ENCODE peak calls at places on chromosomes 6 and 20, in eight cellular contexts. Y, T, C, B, A, I, W and L are unnamed samples.

GRCh38 chr20:25070821-25071473 is 11.0 kb downstream of the VSX1 start:
- DNase-seq in Y (no peak), T (no peak), C (no peak), B (no peak), A (no peak), I (no peak), W (no peak), L (no peak)

GRCh38 chr20:5612476-5613291 is 137.5 kb upstream of the SHLD1 start:
- DNase-seq in Y (no peak), T (no peak), C (peak), B (no peak), A (no peak), I (no peak), W (no peak), L (no peak)

GRCh38 chr6:168403370-168404005 is 37.5 kb upstream of the SMOC2 start:
- DNase-seq in Y (no peak), T (no peak), C (no peak), B (no peak), A (no peak), I (no peak), W (no peak), L (no peak)

GRCh38 chr20:22404609-22405170 is 179.7 kb downstream of the FOXA2 start:
- DNase-seq in Y (no peak), T (no peak), C (no peak), B (no peak), A (no peak), I (no peak), W (no peak), L (no peak)

GRCh38 chr6:12381587-12381986 is 91.4 kb downstream of the EDN1 start:
- DNase-seq in Y (no peak), T (no peak), C (no peak), B (no peak), A (no peak), I (no peak), W (no peak), L (no peak)

GRCh38 chr6:51989789-51990188 is 97.6 kb downstream of the PKHD1 start:
- DNase-seq in Y (no peak), T (no peak), C (no peak), B (no peak), A (no peak), I (no peak), W (no peak), L (no peak)

GRCh38 chr6:16243055-16243454 is 4.7 kb downstream of the GMPR start:
- DNase-seq in Y (no peak), T (peak), C (peak), B (no peak), A (no peak), I (no peak), W (peak), L (no peak)

GRCh38 chr6:132830236-132830799 is 15.9 kb downstream of the RPS12 start:
- DNase-seq in Y (no peak), T (no peak), C (peak), B (no peak), A (peak), I (no peak), W (no peak), L (no peak)

GRCh38 chr6:29627762-29628418 is 5.1 kb downstream of the GABBR1 start:
- DNase-seq in Y (no peak), T (peak), C (peak), B (peak), A (peak), I (peak), W (peak), L (no peak)

GRCh38 chr6:112335736-112336135 is 11.4 kb upstream of the RFPL4B start:
- DNase-seq in Y (no peak), T (no peak), C (no peak), B (no peak), A (no peak), I (no peak), W (no peak), L (no peak)

GRCh38 chr6:43013020-43013842 is 515 bp downstream of the MEA1 start:
- DNase-seq in Y (no peak), T (no peak), C (peak), B (no peak), A (no peak), I (no peak), W (no peak), L (peak)

GRCh38 chr20:19616620-19617019 is 141.4 kb upstream of the RIN2 start:
- DNase-seq in Y (no peak), T (no peak), C (no peak), B (no peak), A (no peak), I (no peak), W (no peak), L (no peak)

GRCh38 chr20:19618711-19619110 is 139.3 kb upstream of the RIN2 start:
- DNase-seq in Y (no peak), T (no peak), C (no peak), B (no peak), A (no peak), I (no peak), W (no peak), L (no peak)

GRCh38 chr20:19617256-19617655 is 140.8 kb upstream of the RIN2 start:
- DNase-seq in Y (no peak), T (no peak), C (no peak), B (no peak), A (no peak), I (no peak), W (no peak), L (no peak)

GRCh38 chr20:19619904-19620430 is 138.1 kb upstream of the RIN2 start:
- DNase-seq in Y (no peak), T (no peak), C (no peak), B (no peak), A (no peak), I (no peak), W (no peak), L (no peak)

DNA sequence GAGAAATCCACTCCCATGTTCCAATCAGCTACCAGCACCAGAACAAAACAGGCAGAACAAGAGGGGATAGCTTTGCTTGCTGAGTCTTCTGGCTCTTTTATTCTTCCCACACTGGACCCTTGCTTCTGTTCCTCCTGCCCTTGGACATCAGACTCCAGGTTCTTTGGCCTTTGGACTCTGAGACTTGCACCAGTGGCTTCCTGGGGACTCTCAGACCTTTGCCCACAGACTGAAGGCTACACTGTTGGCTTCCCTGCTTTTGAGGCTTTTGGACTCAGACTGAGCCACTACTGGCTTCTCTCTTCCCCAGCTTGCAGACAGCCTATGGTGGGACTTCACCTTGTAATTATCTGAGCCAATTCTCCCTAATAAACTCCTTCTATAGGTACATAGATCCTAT is 142.4 kb upstream of the RIN2 start:
- DNase-seq in Y (no peak), T (no peak), C (no peak), B (no peak), A (no peak), I (no peak), W (no peak), L (no peak)
- TF ChIP-seq CTCF in Y (no peak), T (no peak), C (no peak), B (no peak), A (no peak), I (no peak), W (no peak), L (no peak)

GRCh38 chr6:157019733-157020132 is 242.6 kb downstream of the ARID1B start:
- DNase-seq in Y (no peak), T (no peak), C (peak), B (no peak), A (no peak), I (no peak), W (no peak), L (no peak)
- TF ChIP-seq CTCF in Y (peak), T (no peak), C (peak), B (no peak), A (no peak), I (no peak), W (peak), L (no peak)

DNA sequence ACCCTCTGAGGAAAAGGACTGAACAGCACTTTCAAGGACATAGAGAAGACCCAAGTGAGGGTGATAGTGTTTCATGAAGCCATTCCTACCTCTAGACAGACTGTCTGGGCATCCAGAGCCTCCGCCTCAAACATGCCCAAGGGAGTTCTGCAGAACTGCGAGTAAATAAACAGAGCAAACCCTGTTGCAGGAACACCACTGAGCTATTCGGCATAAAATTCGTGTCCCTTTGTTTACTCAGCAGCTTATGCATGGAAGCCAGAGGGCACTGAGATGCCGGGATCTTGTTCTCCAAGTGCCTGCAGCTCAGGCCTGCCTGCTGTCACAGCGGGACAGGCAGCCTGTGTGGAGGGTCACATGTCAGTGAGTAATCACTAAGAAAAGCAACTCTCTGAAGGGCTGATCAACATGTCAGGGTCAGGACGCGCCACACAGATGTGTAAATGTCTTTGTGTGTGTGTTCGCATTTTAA is 164.9 kb upstream of the HEY2 start:
- DNase-seq in Y (no peak), T (peak), C (peak), B (peak), A (no peak), I (no peak), W (no peak), L (no peak)
- TF ChIP-seq CTCF in Y (no peak), T (no peak), C (no peak), B (no peak), A (no peak), I (no peak), W (no peak), L (no peak)

GRCh38 chr20:43102394-43102793 is 87.3 kb downstream of the PTPRT start:
- DNase-seq in Y (no peak), T (no peak), C (no peak), B (peak), A (no peak), I (no peak), W (no peak), L (no peak)
- TF ChIP-seq CTCF in Y (peak), T (no peak), C (no peak), B (peak), A (peak), I (no peak), W (no peak), L (peak)